ENCODE peak calls at places on chromosomes 6 and 20, in nine cellular contexts. C, H, Z, M, K, N, S, O and E are unnamed samples. For H3K4me1 and H3K9me3, the result is how much of the 10 kb centered on the place peaks cover.

GRCh38 chr20:63704749-63705117 is 3.0 kb downstream of the ARFRP1 start:
- DNase-seq in C (no peak), K (no peak), H (no peak), S (no peak), M (no peak), O (no peak), Z (no peak), N (no peak), E (peak)

GRCh38 chr6:145784683-145785082 is 29.9 kb downstream of the FBXO30 start:
- DNase-seq in H (no peak), N (no peak), S (no peak), Z (no peak), C (no peak), O (no peak), M (no peak), K (no peak), E (no peak)

GRCh38 chr20:358891-359555 is 12.1 kb downstream of the NRSN2 start:
- DNase-seq in M (no peak), K (no peak), C (no peak), O (no peak), Z (no peak), N (no peak), H (no peak), S (no peak), E (no peak)

GRCh38 chr6:168138436-168138835 is 59.4 kb upstream of the FRMD1 start:
- DNase-seq in M (no peak), C (no peak), K (no peak), H (no peak), N (no peak), S (no peak), Z (no peak), O (no peak), E (no peak)

GRCh38 chr20:46703435-46703834 is 6.0 kb upstream of the SLC2A10 start:
- DNase-seq in N (no peak), O (no peak), S (no peak), K (no peak), Z (no peak), M (no peak), H (no peak), C (no peak), E (no peak)

GRCh38 chr6:144447487-144447886 is 162.4 kb downstream of the UTRN start:
- DNase-seq in N (no peak), C (no peak), Z (no peak), K (no peak), H (peak), O (no peak), M (no peak), S (no peak), E (no peak)

GRCh38 chr6:166307082-166307980 is 861 bp downstream of the PRR18 start:
- DNase-seq in C (no peak), K (no peak), Z (no peak), O (no peak), M (no peak), S (peak), N (no peak), H (no peak), E (no peak)

GRCh38 chr20:9301129-9302072 is 213.0 kb upstream of the LAMP5 start:
- DNase-seq in N (no peak), M (peak), Z (no peak), O (no peak), K (no peak), H (peak), C (no peak), S (no peak), E (no peak)

GRCh38 chr6:79632580-79632979 is 1.5 kb downstream of the SH3BGRL2 start:
- DNase-seq in Z (no peak), C (no peak), M (no peak), H (peak), S (no peak), K (no peak), O (no peak), N (no peak), E (no peak)

GRCh38 chr20:13839421-13840092 is 54.7 kb downstream of the NDUFAF5 start:
- DNase-seq in M (no peak), H (peak), N (no peak), O (no peak), K (no peak), C (no peak), Z (no peak), S (no peak), E (no peak)

GRCh38 chr20:57395111-57395959 is 4.1 kb downstream of the RBM38 start:
- DNase-seq in M (peak), O (peak), K (peak), S (peak), N (peak), C (peak), H (peak), Z (no peak), E (no peak)

GRCh38 chr20:49278817-49279676 is 1.2 kb upstream of the ZNFX1 start:
- DNase-seq in O (no peak), C (no peak), M (no peak), N (no peak), H (no peak), Z (peak), K (no peak), S (no peak), E (no peak)

GRCh38 chr20:48845000-48845399 is 17.2 kb upstream of the PREX1 start:
- DNase-seq in K (no peak), M (no peak), H (peak), O (no peak), Z (no peak), C (no peak), S (no peak), N (no peak), E (no peak)

GRCh38 chr6:163231356-163232014 is 183.0 kb upstream of the QKI start:
- DNase-seq in O (no peak), K (no peak), C (no peak), H (no peak), N (no peak), M (no peak), Z (no peak), S (no peak), E (no peak)

GRCh38 chr20:17835240-17835940 is 133.2 kb downstream of the SNX5 start:
- DNase-seq in S (no peak), O (no peak), M (no peak), N (peak), C (peak), Z (no peak), K (no peak), H (peak), E (no peak)

GRCh38 chr6:20291764-20292227 is 79.5 kb upstream of the MBOAT1 start:
- DNase-seq in Z (peak), H (peak), O (peak), S (peak), C (peak), N (peak), K (no peak), M (peak), E (peak)

GRCh38 chr20:24842591-24843442 is 106.3 kb upstream of the CST7 start:
- DNase-seq in H (no peak), Z (no peak), K (no peak), S (no peak), N (no peak), C (no peak), O (no peak), M (no peak), E (no peak)

GRCh38 chr6:47242483-47243386 is 67.0 kb downstream of the TNFRSF21 start:
- DNase-seq in O (peak), M (peak), K (peak), Z (peak), N (peak), C (peak), H (peak), S (peak), E (peak)

GRCh38 chr6:84330325-84330724 is 102.9 kb upstream of the CEP162 start:
- DNase-seq in H (no peak), K (no peak), N (no peak), O (no peak), S (no peak), Z (no peak), C (no peak), M (no peak), E (no peak)

GRCh38 chr6:38095054-38095453 is 275.5 kb downstream of the ZFAND3 start:
- DNase-seq in Z (no peak), N (no peak), H (peak), S (no peak), C (no peak), M (no peak), O (no peak), K (no peak), E (no peak)

GRCh38 chr6:144266091-144266649 is 19.0 kb upstream of the UTRN start:
- DNase-seq in S (peak), H (peak), O (peak), N (peak), K (no peak), Z (no peak), M (peak), C (peak), E (no peak)

GRCh38 chr20:49247792-49248191 is 28.6 kb downstream of the DDX27 start:
- DNase-seq in N (no peak), Z (no peak), C (no peak), S (no peak), M (no peak), O (no peak), K (no peak), H (no peak), E (no peak)

GRCh38 chr6:146598785-146599405 is at the start of gene ADGB:
- DNase-seq in M (no peak), O (peak), H (peak), S (peak), K (peak), C (peak), N (peak), Z (no peak), E (peak)

GRCh38 chr6:29294499-29294914 is 7.0 kb upstream of the OR14J1 start:
- DNase-seq in N (no peak), M (no peak), H (no peak), Z (no peak), O (no peak), S (no peak), C (no peak), K (no peak), E (no peak)

DNA sequence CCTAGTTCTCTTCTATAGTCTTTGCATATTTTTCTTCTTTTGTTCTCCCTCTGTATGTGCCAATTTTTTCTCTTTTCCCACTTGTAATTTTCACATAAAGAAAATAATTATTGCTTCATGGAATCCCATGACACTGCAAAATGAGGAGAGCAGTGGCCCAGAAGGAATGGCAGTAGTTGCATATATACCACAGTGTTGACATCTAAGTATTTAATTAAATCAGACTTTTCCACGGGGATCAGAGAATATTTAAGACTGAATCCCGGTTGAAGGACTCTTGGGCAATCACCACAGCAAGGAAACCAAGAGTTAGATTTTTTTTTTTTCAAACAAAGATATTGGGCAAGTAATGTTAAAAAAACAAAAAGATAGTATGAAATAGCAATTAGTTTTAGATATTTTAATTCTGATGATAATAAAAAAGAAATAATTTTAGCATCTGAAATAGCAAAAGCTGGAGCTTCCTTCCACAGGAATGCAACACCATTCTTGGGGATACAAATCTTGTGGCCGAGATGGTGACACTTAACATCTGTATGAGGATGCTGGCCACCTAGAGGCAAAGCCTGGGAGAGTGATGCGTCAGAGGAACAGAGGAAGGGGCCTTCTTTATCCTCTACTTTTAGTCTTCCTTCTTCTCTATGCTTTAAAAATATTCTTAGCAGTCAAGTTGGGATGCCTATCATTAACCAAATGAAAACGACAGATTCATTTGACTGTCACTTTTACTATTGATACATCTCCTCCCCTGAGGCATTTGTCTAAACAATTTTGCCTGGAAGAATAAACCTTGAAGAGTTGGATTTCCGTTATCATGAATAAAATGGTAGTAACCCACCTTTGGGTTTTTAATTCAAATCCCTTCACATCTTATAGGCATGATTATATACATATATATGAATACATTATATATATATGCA is 356.2 kb downstream of the GJA1 start:
- DNase-seq in N (no peak), Z (no peak), M (no peak), C (no peak), H (no peak), S (no peak), K (no peak), O (no peak), E (no peak)
- TF ChIP-seq CTCF in N (no peak), Z (no peak), M (no peak), C (no peak), H (no peak), S (peak), K (no peak), O (no peak), E (no peak)

GRCh38 chr6:7136859-7137334 is 29.1 kb downstream of the RREB1 start:
- DNase-seq in K (no peak), Z (no peak), M (no peak), H (no peak), S (no peak), O (no peak), C (no peak), N (no peak), E (no peak)
- H3K4me1 ChIP-seq in K (under half), Z (half or more), M (under half), H (under half), S (half or more), O (under half), C (under half), N (under half), E (under half)

GRCh38 chr6:155466546-155466945 is 10.9 kb upstream of the NOX3 start:
- DNase-seq in O (no peak), K (no peak), N (no peak), S (no peak), M (no peak), H (no peak), C (no peak), Z (no peak), E (no peak)
- H3K9me3 ChIP-seq in O (under half), K (under half), N (under half), S (under half), M (under half), H (under half), C (under half), Z (under half), E (under half)

GRCh38 chr20:4233520-4233919 is 218.2 kb upstream of the RNF24 start:
- DNase-seq in K (no peak), S (no peak), H (no peak), Z (no peak), O (no peak), C (no peak), N (no peak), M (no peak), E (no peak)
- TF ChIP-seq CTCF in K (no peak), S (peak), H (peak), Z (no peak), O (no peak), C (no peak), N (no peak), M (no peak), E (no peak)

GRCh38 chr20:50547956-50548355 is 37.8 kb downstream of the PTPN1 start:
- DNase-seq in M (no peak), C (no peak), S (no peak), Z (no peak), O (no peak), K (no peak), H (no peak), N (no peak), E (no peak)
- H3K4me1 ChIP-seq in M (under half), C (under half), S (under half), Z (under half), O (under half), K (under half), H (under half), N (under half), E (under half)

DNA sequence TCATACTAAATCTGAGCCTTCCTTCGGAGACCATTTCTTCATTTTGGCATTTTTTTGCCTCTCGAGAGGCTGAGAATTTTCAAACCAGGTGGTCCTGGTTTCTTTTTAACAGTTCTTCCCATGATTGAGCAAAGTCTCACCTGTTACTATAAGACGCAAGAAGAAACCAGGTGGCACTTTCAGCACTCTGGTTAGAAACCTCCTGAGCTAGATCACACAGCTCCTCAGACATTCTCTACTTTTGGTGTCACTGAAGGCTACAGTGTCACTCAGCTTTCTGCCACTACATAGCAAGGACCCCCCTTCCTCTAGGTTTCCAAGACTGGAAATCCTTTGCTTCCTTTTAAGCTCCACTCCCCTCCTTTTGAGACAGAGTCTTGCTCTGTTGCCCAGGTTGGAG is 7.3 kb downstream of the IFNGR1 start:
- DNase-seq in O (no peak), N (no peak), H (no peak), Z (no peak), C (no peak), K (no peak), M (no peak), S (no peak), E (no peak)
- H3K9me3 ChIP-seq in O (under half), N (under half), H (under half), Z (under half), C (under half), K (under half), M (under half), S (under half), E (under half)

GRCh38 chr6:31474871-31475286 is 23.1 kb upstream of the MICB start:
- DNase-seq in N (no peak), C (no peak), H (no peak), Z (no peak), O (no peak), K (no peak), S (no peak), M (no peak), E (peak)
- TF ChIP-seq CTCF in N (peak), C (no peak), H (peak), Z (peak), O (no peak), K (no peak), S (peak), M (no peak), E (peak)

GRCh38 chr6:106761160-106761559 is 131.8 kb downstream of the QRSL1 start:
- DNase-seq in C (no peak), Z (no peak), S (no peak), K (no peak), O (no peak), M (no peak), H (no peak), N (no peak), E (no peak)
- H3K4me1 ChIP-seq in C (under half), Z (under half), S (under half), K (under half), O (under half), M (under half), H (under half), N (under half), E (under half)

GRCh38 chr20:62321521-62321948 is 18.7 kb downstream of the ADRM1 start:
- DNase-seq in N (no peak), Z (no peak), H (no peak), O (no peak), M (no peak), C (no peak), K (no peak), S (no peak), E (no peak)

GRCh38 chr20:62320581-62321354 is 18.0 kb downstream of the ADRM1 start:
- DNase-seq in N (no peak), H (no peak), K (peak), C (no peak), S (no peak), Z (no peak), M (no peak), O (no peak), E (no peak)

GRCh38 chr20:62322428-62323073 is 19.8 kb downstream of the ADRM1 start:
- DNase-seq in K (no peak), N (no peak), M (no peak), S (no peak), C (no peak), O (no peak), H (no peak), Z (no peak), E (no peak)

GRCh38 chr20:62323146-62323979 is 20.6 kb downstream of the ADRM1 start:
- DNase-seq in S (no peak), M (no peak), Z (no peak), C (no peak), H (no peak), O (no peak), K (no peak), N (no peak), E (no peak)

GRCh38 chr20:62321978-62322377 is 19.2 kb downstream of the ADRM1 start:
- DNase-seq in M (no peak), N (no peak), O (no peak), S (no peak), K (no peak), C (no peak), Z (no peak), H (no peak), E (no peak)
- H3K9me3 ChIP-seq in M (under half), N (under half), O (under half), S (under half), K (under half), C (under half), Z (under half), H (under half), E (under half)